ENCODE peak calls at places on chromosome 4, in six cellular contexts. J, C, M, K, N and G are unnamed samples. For H3K27me3, the result is how much of the 10 kb centered on the place peaks cover.

GRCh38 chr4:74777531-74777930 is 16.8 kb downstream of the BTC start:
- DNase-seq in J (no peak), C (no peak), M (no peak), K (no peak), N (no peak), G (no peak)

GRCh38 chr4:78242071-78242470 is 184.9 kb downstream of the FRAS1 start:
- DNase-seq in J (no peak), C (no peak), M (no peak), K (no peak), N (no peak), G (no peak)

GRCh38 chr4:127856485-127857447 is 23.9 kb upstream of the PLK4 start:
- DNase-seq in J (no peak), C (no peak), M (no peak), K (no peak), N (no peak), G (no peak)

GRCh38 chr4:123361195-123361861 is 35.3 kb upstream of the SPRY1 start:
- DNase-seq in J (peak), C (no peak), M (peak), K (no peak), N (no peak), G (no peak)

GRCh38 chr4:187294861-187295260 is 571.2 kb upstream of the FAT1 start:
- DNase-seq in J (no peak), C (no peak), M (no peak), K (no peak), N (no peak), G (no peak)

GRCh38 chr4:116027311-116027710 is 913.9 kb upstream of the NDST4 start:
- DNase-seq in J (no peak), C (no peak), M (no peak), K (no peak), N (no peak), G (no peak)

GRCh38 chr4:153297116-153297515 is 47.4 kb upstream of the MND1 start:
- DNase-seq in J (no peak), C (no peak), M (no peak), K (no peak), N (no peak), G (no peak)

GRCh38 chr4:13627185-13627605 is 330 bp downstream of the BOD1L1 start:
- DNase-seq in J (peak), C (no peak), M (peak), K (no peak), N (no peak), G (peak)

GRCh38 chr4:169098054-169098896 is 88.2 kb upstream of the CBR4 start:
- DNase-seq in J (no peak), C (no peak), M (peak), K (no peak), N (no peak), G (no peak)

GRCh38 chr4:178462710-178463109 is 1020.5 kb upstream of the AGA start:
- DNase-seq in J (no peak), C (no peak), M (no peak), K (no peak), N (no peak), G (no peak)
- H3K27ac ChIP-seq in J (no peak), C (no peak), M (no peak), K (no peak), N (no peak), G (no peak)

GRCh38 chr4:43453058-43453457 is 560.5 kb downstream of the GRXCR1 start:
- DNase-seq in J (no peak), C (no peak), M (no peak), K (no peak), N (no peak), G (no peak)

GRCh38 chr4:43456383-43456782 is 563.9 kb downstream of the GRXCR1 start:
- DNase-seq in J (no peak), C (no peak), M (no peak), K (no peak), N (no peak), G (no peak)

GRCh38 chr4:43458293-43458692 is 565.8 kb downstream of the GRXCR1 start:
- DNase-seq in J (no peak), C (no peak), M (no peak), K (no peak), N (no peak), G (no peak)

GRCh38 chr4:43457866-43458265 is 565.4 kb downstream of the GRXCR1 start:
- DNase-seq in J (no peak), C (no peak), M (no peak), K (no peak), N (no peak), G (no peak)
- H3K4me3 ChIP-seq in J (no peak), C (no peak), M (no peak), K (no peak), N (no peak), G (no peak)

GRCh38 chr4:80173841-80174240 is 23.5 kb upstream of the PRDM8 start:
- DNase-seq in J (no peak), C (no peak), M (no peak), K (no peak), N (no peak), G (no peak)

GRCh38 chr4:80171251-80171650 is 26.1 kb upstream of the PRDM8 start:
- DNase-seq in J (no peak), C (no peak), M (no peak), K (no peak), N (no peak), G (no peak)

GRCh38 chr4:80171656-80172055 is 25.6 kb upstream of the PRDM8 start:
- DNase-seq in J (no peak), C (no peak), M (no peak), K (no peak), N (no peak), G (no peak)

GRCh38 chr4:80172203-80172602 is 25.1 kb upstream of the PRDM8 start:
- DNase-seq in J (no peak), C (no peak), M (no peak), K (no peak), N (no peak), G (no peak)

GRCh38 chr4:80173387-80173786 is 23.9 kb upstream of the PRDM8 start:
- DNase-seq in J (no peak), C (no peak), M (no peak), K (no peak), N (no peak), G (no peak)
- H3K27me3 ChIP-seq in J (under half), C (under half), M (under half), K (under half), N (under half), G (under half)

GRCh38 chr4:151165205-151166000 is 66.0 kb downstream of the RPS3A start:
- DNase-seq in J (no peak), C (no peak), M (no peak), K (no peak), N (no peak), G (no peak)
- H3K27ac ChIP-seq in J (no peak), C (peak), M (no peak), K (no peak), N (peak), G (no peak)

GRCh38 chr4:4865705-4866123 is 6.2 kb downstream of the MSX1 start:
- DNase-seq in J (no peak), C (no peak), M (no peak), K (no peak), N (no peak), G (no peak)
- H3K4me3 ChIP-seq in J (peak), C (peak), M (no peak), K (peak), N (peak), G (peak)